ENCODE peak calls at places on chromosomes 4 and X, in nine cellular contexts. D is SJSA1, U is GM12865, Y is kidney tubule cell, O is HCT116, L is globus pallidus, S is choroid plexus epithelial cell, N is left cardiac atrium, Q is T-helper 17 cell. H is an unnamed sample.

GRCh38 chrX:154123241-154124219 is 20.5 kb upstream of the OPN1LW start:
- DNase-seq in L (no peak), Q (no peak), S (peak), U (peak), O (no peak), N (peak), Y (no peak), D (no peak), H (peak)

GRCh38 chrX:129931411-129932136 is 25.6 kb downstream of the UTP14A start:
- DNase-seq in U (peak), N (peak), L (peak), S (peak), Q (peak), O (peak), Y (peak), D (peak), H (peak)

GRCh38 chr4:2785613-2786012 is 7.3 kb upstream of the SH3BP2 start:
- DNase-seq in D (no peak), Y (peak), O (no peak), L (peak), Q (no peak), S (peak), N (no peak), U (peak), H (peak)

GRCh38 chrX:150664290-150664689 is 28.9 kb upstream of the MTMR1 start:
- DNase-seq in N (peak), D (no peak), U (no peak), Q (no peak), Y (peak), O (no peak), S (peak), L (no peak), H (peak)

GRCh38 chr4:150342945-150343344 is 239.0 kb upstream of the MAB21L2 start:
- DNase-seq in N (peak), D (no peak), Q (no peak), L (peak), S (no peak), O (no peak), Y (no peak), U (no peak), H (no peak)

GRCh38 chrX:13398073-13398823 is 78.4 kb upstream of the ATXN3L start:
- DNase-seq in Q (no peak), S (peak), U (no peak), O (peak), N (peak), L (no peak), Y (peak), D (peak), H (no peak)

GRCh38 chrX:19875051-19875432 is 12.4 kb downstream of the SH3KBP1 start:
- DNase-seq in L (no peak), U (peak), D (peak), S (no peak), Y (peak), O (peak), Q (no peak), N (no peak), H (peak)

GRCh38 chr4:139774759-139775487 is 109.3 kb downstream of the MGST2 start:
- DNase-seq in L (no peak), Y (no peak), O (no peak), N (no peak), D (no peak), S (no peak), U (no peak), Q (no peak), H (no peak)

GRCh38 chr4:8050555-8051206 is 107.9 kb downstream of the ABLIM2 start:
- DNase-seq in O (no peak), Y (peak), S (peak), N (peak), Q (no peak), U (no peak), D (no peak), L (peak), H (peak)

GRCh38 chr4:90127706-90128345 is 632 bp downstream of the CCSER1 start:
- DNase-seq in Y (no peak), Q (no peak), L (no peak), D (no peak), S (no peak), U (peak), O (no peak), N (peak), H (no peak)

GRCh38 chr4:88674989-88675388 is 22.6 kb downstream of the NAP1L5 start:
- DNase-seq in Y (peak), N (no peak), U (no peak), D (no peak), Q (no peak), L (no peak), O (no peak), S (peak), H (peak)

GRCh38 chrX:71618303-71618721 is at the start of gene CXCR3:
- DNase-seq in D (no peak), N (no peak), Q (no peak), S (no peak), L (no peak), O (no peak), Y (peak), U (peak), H (no peak)

GRCh38 chrX:77771601-77772000 is 14.4 kb downstream of the ATRX start:
- DNase-seq in S (no peak), Y (no peak), O (no peak), Q (no peak), L (no peak), D (no peak), U (no peak), N (no peak), H (no peak)

GRCh38 chr4:9901262-9901661 is 119.8 kb downstream of the DRD5 start:
- DNase-seq in U (no peak), S (no peak), L (no peak), N (no peak), O (no peak), Q (no peak), D (no peak), Y (peak), H (no peak)

GRCh38 chr4:108730579-108730978 is 32.3 kb downstream of the ETNPPL start:
- DNase-seq in U (no peak), N (no peak), Q (no peak), O (no peak), Y (no peak), L (no peak), D (no peak), S (peak), H (no peak)

GRCh38 chr4:88457307-88458090 is 580 bp downstream of the HERC5 start:
- DNase-seq in O (peak), Y (peak), S (peak), Q (no peak), L (peak), D (peak), N (peak), U (peak), H (no peak)

GRCh38 chr4:27716693-27717505 is 856.3 kb downstream of the STIM2 start:
- DNase-seq in N (no peak), Y (no peak), Q (no peak), L (peak), O (no peak), U (no peak), D (no peak), S (no peak), H (peak)

GRCh38 chrX:119477812-119478232 is 9.6 kb downstream of the SLC25A5 start:
- DNase-seq in L (no peak), U (no peak), N (no peak), O (no peak), D (no peak), S (peak), Y (peak), Q (no peak), H (no peak)

GRCh38 chr4:132592340-132592739 is 556.8 kb upstream of the PCDH10 start:
- DNase-seq in Y (no peak), U (no peak), Q (no peak), O (no peak), D (no peak), L (no peak), N (peak), S (no peak), H (no peak)

GRCh38 chr4:30245140-30245539 is 475.0 kb upstream of the PCDH7 start:
- DNase-seq in S (no peak), L (no peak), O (no peak), Q (no peak), D (no peak), N (no peak), Y (no peak), U (no peak), H (no peak)

GRCh38 chrX:53481816-53482485 is 47.8 kb upstream of the HSD17B10 start:
- DNase-seq in L (peak), D (peak), O (peak), N (peak), Y (peak), S (peak), U (peak), Q (peak), H (peak)

GRCh38 chr4:8198906-8199593 is at the start of gene SH3TC1:
- DNase-seq in S (peak), L (peak), U (peak), O (peak), Q (peak), Y (peak), N (peak), D (peak), H (peak)

GRCh38 chr4:617644-618330 is 7.6 kb upstream of the PDE6B start:
- DNase-seq in Y (peak), U (no peak), D (no peak), O (no peak), S (no peak), L (no peak), Q (no peak), N (no peak), H (no peak)

H was measured in pons.